ENCODE peak calls at places on chromosomes 12 and 14, in five cellular contexts. One of them, this sample, is unnamed.

GRCh38 chr12:34403706-34404376 is 381.5 kb downstream of the ALG10 start:
- DNase-seq in endodermal cell: no peak
- DNase-seq in stomach: peak; percentile 17
- DNase-seq in adrenal gland: peak; percentile 5
- DNase-seq in A549: no peak
- DNase-seq in this sample: no peak

GRCh38 chr12:52975820-52976573 is 27.1 kb downstream of the KRT18 start:
- DNase-seq in A549: peak; percentile 92
- DNase-seq in adrenal gland: no peak
- DNase-seq in endodermal cell: peak; percentile 95
- DNase-seq in stomach: peak; percentile 66
- DNase-seq in this sample: no peak

GRCh38 chr14:99679111-99679510 is 5.0 kb upstream of the CYP46A1 start:
- DNase-seq in adrenal gland: no peak
- DNase-seq in A549: no peak
- DNase-seq in stomach: no peak
- DNase-seq in endodermal cell: no peak
- DNase-seq in this sample: no peak

GRCh38 chr12:123973552-123974341 is 732 bp downstream of the ZNF664 start:
- DNase-seq in stomach: peak; percentile 52
- DNase-seq in adrenal gland: peak; percentile 64
- DNase-seq in A549: peak; percentile 39
- DNase-seq in endodermal cell: peak; percentile 87
- DNase-seq in this sample: peak; percentile 58

GRCh38 chr12:48997719-48998496 is 1.3 kb downstream of the DDN start:
- DNase-seq in endodermal cell: peak; percentile 90
- DNase-seq in stomach: peak; percentile 40
- DNase-seq in adrenal gland: no peak
- DNase-seq in A549: peak; percentile 55
- DNase-seq in this sample: peak; percentile 73

GRCh38 chr12:132481345-132481744 is 8.6 kb upstream of the FBRSL1 start:
- DNase-seq in endodermal cell: no peak
- DNase-seq in adrenal gland: no peak
- DNase-seq in stomach: no peak
- DNase-seq in A549: no peak
- DNase-seq in this sample: no peak

GRCh38 chr14:28161040-28161439 is 605.5 kb upstream of the FOXG1 start:
- DNase-seq in adrenal gland: no peak
- DNase-seq in A549: no peak
- DNase-seq in stomach: no peak
- DNase-seq in endodermal cell: no peak
- DNase-seq in this sample: no peak

GRCh38 chr12:130427381-130427887 is 89.7 kb downstream of the PIWIL1 start:
- DNase-seq in stomach: no peak
- DNase-seq in adrenal gland: peak; percentile 7
- DNase-seq in endodermal cell: peak; percentile 43
- DNase-seq in A549: no peak
- DNase-seq in this sample: no peak

GRCh38 chr12:27627123-27627835 is 69.0 kb upstream of the REP15 start:
- DNase-seq in adrenal gland: no peak
- DNase-seq in A549: no peak
- DNase-seq in stomach: no peak
- DNase-seq in endodermal cell: no peak
- DNase-seq in this sample: no peak

GRCh38 chr14:77505031-77505430 is 6.4 kb upstream of the ISM2 start:
- DNase-seq in A549: no peak
- DNase-seq in adrenal gland: no peak
- DNase-seq in stomach: no peak
- DNase-seq in endodermal cell: no peak
- DNase-seq in this sample: no peak

GRCh38 chr14:91985521-91986255 is 38.2 kb upstream of the FBLN5 start:
- DNase-seq in stomach: no peak
- DNase-seq in endodermal cell: no peak
- DNase-seq in A549: no peak
- DNase-seq in adrenal gland: no peak
- DNase-seq in this sample: no peak

GRCh38 chr14:67579040-67579439 is 21.0 kb downstream of the PIGH start:
- DNase-seq in stomach: no peak
- DNase-seq in A549: no peak
- DNase-seq in adrenal gland: no peak
- DNase-seq in endodermal cell: no peak
- DNase-seq in this sample: no peak

GRCh38 chr14:101473795-101474562 is 87.3 kb upstream of the DIO3 start:
- DNase-seq in stomach: peak; percentile 8
- DNase-seq in A549: no peak
- DNase-seq in endodermal cell: no peak
- DNase-seq in adrenal gland: peak; percentile 12
- DNase-seq in this sample: no peak

GRCh38 chr12:68119724-68120211 is 39.8 kb downstream of the IFNG start:
- DNase-seq in endodermal cell: no peak
- DNase-seq in adrenal gland: no peak
- DNase-seq in stomach: no peak
- DNase-seq in A549: no peak
- DNase-seq in this sample: no peak

GRCh38 chr12:128682542-128683315 is 141.0 kb downstream of the SLC15A4 start:
- DNase-seq in endodermal cell: no peak
- DNase-seq in stomach: no peak
- DNase-seq in adrenal gland: no peak
- DNase-seq in A549: no peak
- DNase-seq in this sample: no peak

GRCh38 chr14:93962701-93963601 is 13.4 kb downstream of the ASB2 start:
- DNase-seq in A549: no peak
- DNase-seq in endodermal cell: no peak
- DNase-seq in stomach: no peak
- DNase-seq in adrenal gland: no peak
- DNase-seq in this sample: peak; percentile 38

GRCh38 chr12:48873096-48873495 is 7.4 kb upstream of the RND1 start:
- DNase-seq in A549: no peak
- DNase-seq in adrenal gland: no peak
- DNase-seq in endodermal cell: no peak
- DNase-seq in stomach: no peak
- DNase-seq in this sample: no peak

GRCh38 chr12:64893961-64894360 is 69.5 kb downstream of the TBC1D30 start:
- DNase-seq in endodermal cell: no peak
- DNase-seq in A549: peak; percentile 22
- DNase-seq in stomach: no peak
- DNase-seq in adrenal gland: no peak
- DNase-seq in this sample: no peak

GRCh38 chr12:72272731-72273498 is 745 bp downstream of the TRHDE start:
- DNase-seq in adrenal gland: no peak
- DNase-seq in stomach: no peak
- DNase-seq in endodermal cell: peak; percentile 75
- DNase-seq in A549: no peak
- DNase-seq in this sample: peak; percentile 50

GRCh38 chr12:90274407-90274806 is 565.8 kb upstream of the ATP2B1 start:
- DNase-seq in A549: no peak
- DNase-seq in adrenal gland: no peak
- DNase-seq in stomach: no peak
- DNase-seq in endodermal cell: no peak
- DNase-seq in this sample: no peak

GRCh38 chr12:6476496-6476895 is 6.0 kb upstream of the VAMP1 start:
- DNase-seq in endodermal cell: no peak
- DNase-seq in A549: no peak
- DNase-seq in stomach: no peak
- DNase-seq in adrenal gland: no peak
- DNase-seq in this sample: no peak

GRCh38 chr12:95248604-95249355 is 31.2 kb downstream of the VEZT start:
- DNase-seq in adrenal gland: no peak
- DNase-seq in stomach: no peak
- DNase-seq in A549: no peak
- DNase-seq in endodermal cell: no peak
- DNase-seq in this sample: no peak

GRCh38 chr12:112480931-112481330 is 62.2 kb downstream of the PTPN11 start:
- DNase-seq in endodermal cell: no peak
- DNase-seq in adrenal gland: no peak
- DNase-seq in A549: no peak
- DNase-seq in stomach: no peak
- DNase-seq in this sample: no peak

GRCh38 chr14:71472281-71472960 is 459.8 kb upstream of the RGS6 start:
- DNase-seq in stomach: no peak
- DNase-seq in adrenal gland: no peak
- DNase-seq in endodermal cell: no peak
- DNase-seq in A549: no peak
- DNase-seq in this sample: no peak

GRCh38 chr14:104183796-104184195 is 45.4 kb downstream of the KIF26A start:
- DNase-seq in adrenal gland: no peak
- DNase-seq in A549: no peak
- DNase-seq in endodermal cell: no peak
- DNase-seq in stomach: no peak
- DNase-seq in this sample: no peak

GRCh38 chr14:92897922-92898599 is 24.9 kb upstream of the CHGA start:
- DNase-seq in stomach: no peak
- DNase-seq in endodermal cell: no peak
- DNase-seq in adrenal gland: no peak
- DNase-seq in A549: no peak
- DNase-seq in this sample: no peak

GRCh38 chr12:60072911-60073310 is 477.1 kb downstream of the SLC16A7 start:
- DNase-seq in adrenal gland: no peak
- DNase-seq in A549: no peak
- DNase-seq in endodermal cell: no peak
- DNase-seq in stomach: no peak
- DNase-seq in this sample: no peak

GRCh38 chr14:22886500-22887259 is 3.7 kb downstream of the REM2 start:
- DNase-seq in endodermal cell: peak; percentile 94
- DNase-seq in stomach: peak; percentile 85
- DNase-seq in adrenal gland: peak; percentile 80
- DNase-seq in A549: peak; percentile 73
- DNase-seq in this sample: peak; percentile 85

GRCh38 chr12:104573-105081 is 38.1 kb downstream of the IQSEC3 start:
- DNase-seq in A549: no peak
- DNase-seq in adrenal gland: no peak
- DNase-seq in stomach: no peak
- DNase-seq in endodermal cell: peak; percentile 66
- DNase-seq in this sample: no peak

GRCh38 chr12:119171266-119171665 is 7.5 kb upstream of the HSPB8 start:
- DNase-seq in adrenal gland: no peak
- DNase-seq in A549: no peak
- DNase-seq in stomach: no peak
- DNase-seq in endodermal cell: no peak
- DNase-seq in this sample: no peak

GRCh38 chr14:29465095-29465494 is 462.6 kb downstream of the PRKD1 start:
- DNase-seq in A549: no peak
- DNase-seq in adrenal gland: no peak
- DNase-seq in stomach: no peak
- DNase-seq in endodermal cell: no peak
- DNase-seq in this sample: no peak
- TF ChIP-seq CTCF in A549: no peak
- TF ChIP-seq CTCF in adrenal gland: no peak
- TF ChIP-seq CTCF in stomach: no peak
- TF ChIP-seq CTCF in endodermal cell: no peak
- TF ChIP-seq CTCF in this sample: no peak

DNA sequence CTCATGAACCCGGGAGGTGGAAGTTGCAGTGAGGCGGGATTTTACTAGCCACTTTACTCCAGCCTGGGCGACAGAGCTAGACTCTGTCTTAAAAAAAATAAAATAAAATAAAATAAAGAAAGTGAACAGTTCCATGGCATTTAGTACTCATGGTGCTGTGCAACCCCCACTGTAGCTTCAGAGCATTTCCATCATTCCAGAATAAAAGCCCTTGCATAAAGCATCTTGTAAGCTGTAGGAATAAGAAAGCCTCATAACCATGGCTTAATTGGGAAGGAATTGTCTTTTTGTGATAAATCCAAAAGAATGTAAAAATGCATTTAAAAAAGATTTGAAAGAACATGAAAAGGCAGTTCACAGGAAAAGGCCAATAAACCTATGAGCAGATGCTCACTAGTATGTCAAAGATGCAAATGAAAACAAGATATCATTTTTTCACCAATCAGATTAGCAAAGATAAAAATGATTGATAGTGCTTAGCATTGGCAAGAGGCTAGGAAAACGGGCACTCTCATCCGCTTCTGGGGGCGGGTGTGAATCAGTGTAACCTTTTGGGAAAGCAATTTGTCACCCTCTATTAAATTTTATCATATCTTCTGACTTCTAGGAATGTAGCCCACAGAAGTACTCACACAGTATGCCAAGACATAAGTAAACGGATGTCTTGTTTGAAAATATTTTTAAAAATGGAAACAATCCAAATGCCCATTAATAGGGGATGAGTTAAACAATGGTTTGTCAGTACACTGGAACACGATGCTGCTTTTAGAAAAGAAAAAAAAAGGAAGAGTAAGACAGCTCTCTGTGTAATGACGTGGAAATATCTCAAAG is 46.6 kb downstream of the CFAP251 start:
- DNase-seq in stomach: no peak
- DNase-seq in adrenal gland: no peak
- DNase-seq in A549: no peak
- DNase-seq in endodermal cell: peak; percentile 24
- DNase-seq in this sample: no peak
- TF ChIP-seq CTCF in stomach: no peak
- TF ChIP-seq CTCF in adrenal gland: no peak
- TF ChIP-seq CTCF in A549: no peak
- TF ChIP-seq CTCF in endodermal cell: no peak
- TF ChIP-seq CTCF in this sample: no peak

GRCh38 chr14:50156111-50156510 is 39.7 kb upstream of the VCPKMT start:
- DNase-seq in adrenal gland: no peak
- DNase-seq in stomach: no peak
- DNase-seq in endodermal cell: no peak
- DNase-seq in A549: no peak
- DNase-seq in this sample: no peak
- TF ChIP-seq CTCF in adrenal gland: no peak
- TF ChIP-seq CTCF in stomach: no peak
- TF ChIP-seq CTCF in endodermal cell: no peak
- TF ChIP-seq CTCF in A549: no peak
- TF ChIP-seq CTCF in this sample: no peak

DNA sequence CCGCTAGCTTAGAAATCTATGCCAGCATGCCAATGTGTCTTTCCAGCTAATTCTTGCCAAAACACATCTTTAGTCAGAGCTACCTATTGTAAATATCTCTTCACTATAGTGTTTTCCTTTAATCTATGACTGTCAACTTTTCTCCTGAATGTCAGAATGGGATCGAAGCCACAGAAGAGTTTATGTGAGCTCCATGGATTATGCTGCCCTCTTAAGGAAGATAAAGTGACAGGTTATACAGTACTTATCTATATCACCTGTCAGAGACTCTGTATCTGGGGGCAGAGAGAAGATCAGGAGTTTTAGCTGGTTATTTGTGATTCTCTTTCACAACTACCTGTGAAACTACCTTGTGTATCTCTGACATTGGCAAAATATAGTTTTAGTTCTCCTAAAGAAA is 204.3 kb upstream of the SEL1L start:
- DNase-seq in stomach: no peak
- DNase-seq in adrenal gland: no peak
- DNase-seq in A549: no peak
- DNase-seq in endodermal cell: no peak
- DNase-seq in this sample: no peak
- TF ChIP-seq CTCF in stomach: no peak
- TF ChIP-seq CTCF in adrenal gland: no peak
- TF ChIP-seq CTCF in A549: no peak
- TF ChIP-seq CTCF in endodermal cell: peak; percentile 32
- TF ChIP-seq CTCF in this sample: no peak

GRCh38 chr12:8949525-8950286 is at the start of gene M6PR:
- DNase-seq in adrenal gland: peak; percentile 92
- DNase-seq in stomach: peak; percentile 90
- DNase-seq in endodermal cell: peak; percentile 99
- DNase-seq in A549: peak; percentile 96
- DNase-seq in this sample: peak; percentile 88
- TF ChIP-seq CTCF in adrenal gland: peak; percentile 42
- TF ChIP-seq CTCF in stomach: no peak
- TF ChIP-seq CTCF in endodermal cell: peak; percentile 86
- TF ChIP-seq CTCF in A549: peak; percentile 44
- TF ChIP-seq CTCF in this sample: no peak